ENCODE peak calls at places on chromosomes 2 and 18, in five cellular contexts. One of them, this sample, is unnamed.
A peak's percentile ranks its signal among the peaks of the same experiment; 100 is the strongest.

GRCh38 chr2:75787532-75788132 is 76.9 kb upstream of the GCFC2 start:
- DNase-seq in vagina: no peak
- DNase-seq in GM23338: peak; percentile 79
- DNase-seq in sigmoid colon: no peak
- DNase-seq in stomach: no peak
- DNase-seq in this sample: no peak

GRCh38 chr2:130791617-130791939 is 36.2 kb downstream of the AMER3 start:
- DNase-seq in vagina: no peak
- DNase-seq in GM23338: no peak
- DNase-seq in sigmoid colon: no peak
- DNase-seq in stomach: peak; percentile 35
- DNase-seq in this sample: no peak

GRCh38 chr18:35581555-35582309 is at the start of gene GALNT1:
- DNase-seq in vagina: no peak
- DNase-seq in GM23338: peak; percentile 50
- DNase-seq in sigmoid colon: no peak
- DNase-seq in stomach: no peak
- DNase-seq in this sample: no peak

GRCh38 chr2:65077898-65078297 is 21.7 kb downstream of the CEP68 start:
- DNase-seq in sigmoid colon: no peak
- DNase-seq in stomach: no peak
- DNase-seq in vagina: no peak
- DNase-seq in GM23338: no peak
- DNase-seq in this sample: no peak

GRCh38 chr2:84888401-84889276 is 7.8 kb upstream of the TRABD2A start:
- DNase-seq in GM23338: no peak
- DNase-seq in sigmoid colon: peak; percentile 61
- DNase-seq in stomach: no peak
- DNase-seq in vagina: no peak
- DNase-seq in this sample: no peak

GRCh38 chr18:54616220-54616848 is 25.3 kb downstream of the DYNAP start:
- DNase-seq in sigmoid colon: no peak
- DNase-seq in stomach: no peak
- DNase-seq in vagina: no peak
- DNase-seq in GM23338: no peak
- DNase-seq in this sample: no peak

GRCh38 chr2:181904022-181904632 is 12.6 kb downstream of the ITPRID2 start:
- DNase-seq in GM23338: peak; percentile 62
- DNase-seq in stomach: no peak
- DNase-seq in sigmoid colon: no peak
- DNase-seq in vagina: no peak
- DNase-seq in this sample: no peak

GRCh38 chr2:143878131-143878530 is 641.8 kb downstream of the ZEB2 start:
- DNase-seq in vagina: no peak
- DNase-seq in stomach: no peak
- DNase-seq in GM23338: peak; percentile 21
- DNase-seq in sigmoid colon: no peak
- DNase-seq in this sample: no peak

GRCh38 chr2:226213717-226214116 is 585.9 kb downstream of the IRS1 start:
- DNase-seq in stomach: no peak
- DNase-seq in sigmoid colon: no peak
- DNase-seq in GM23338: no peak
- DNase-seq in vagina: no peak
- DNase-seq in this sample: no peak

GRCh38 chr2:56088411-56088810 is 95.4 kb upstream of the CCDC85A start:
- DNase-seq in vagina: no peak
- DNase-seq in GM23338: no peak
- DNase-seq in stomach: no peak
- DNase-seq in sigmoid colon: no peak
- DNase-seq in this sample: no peak

GRCh38 chr18:71040161-71040560 is 751.3 kb downstream of the SOCS6 start:
- DNase-seq in sigmoid colon: no peak
- DNase-seq in GM23338: no peak
- DNase-seq in stomach: no peak
- DNase-seq in vagina: no peak
- DNase-seq in this sample: no peak

GRCh38 chr2:65722028-65722427 is 289.6 kb upstream of the SPRED2 start:
- DNase-seq in stomach: peak; percentile 44
- DNase-seq in sigmoid colon: peak; percentile 81
- DNase-seq in vagina: no peak
- DNase-seq in GM23338: peak; percentile 66
- DNase-seq in this sample: no peak

GRCh38 chr18:55137602-55138001 is 178.3 kb upstream of the CCDC68 start:
- DNase-seq in sigmoid colon: no peak
- DNase-seq in GM23338: no peak
- DNase-seq in stomach: no peak
- DNase-seq in vagina: no peak
- DNase-seq in this sample: no peak

GRCh38 chr2:201058914-201059313 is 12.6 kb downstream of the HYCC2 start:
- DNase-seq in stomach: no peak
- DNase-seq in sigmoid colon: no peak
- DNase-seq in vagina: no peak
- DNase-seq in GM23338: no peak
- DNase-seq in this sample: no peak

GRCh38 chr18:76875390-76876330 is 53.3 kb downstream of the ZNF236 start:
- DNase-seq in sigmoid colon: no peak
- DNase-seq in GM23338: peak; percentile 86
- DNase-seq in stomach: peak; percentile 57
- DNase-seq in vagina: no peak
- DNase-seq in this sample: peak; percentile 27

GRCh38 chr2:173982918-173983317 is 17.7 kb upstream of the SP3 start:
- DNase-seq in sigmoid colon: no peak
- DNase-seq in vagina: no peak
- DNase-seq in stomach: no peak
- DNase-seq in GM23338: no peak
- DNase-seq in this sample: no peak

GRCh38 chr2:227106845-227107759 is 56.9 kb downstream of the COL4A4 start:
- DNase-seq in stomach: peak; percentile 47
- DNase-seq in GM23338: peak; percentile 90
- DNase-seq in sigmoid colon: no peak
- DNase-seq in vagina: no peak
- DNase-seq in this sample: no peak

GRCh38 chr2:224722250-224722649 is 6.1 kb upstream of the CCDC195 start:
- DNase-seq in stomach: no peak
- DNase-seq in sigmoid colon: no peak
- DNase-seq in GM23338: no peak
- DNase-seq in vagina: no peak
- DNase-seq in this sample: no peak

GRCh38 chr18:74040459-74041332 is 106.9 kb downstream of the FBXO15 start:
- DNase-seq in GM23338: peak; percentile 81
- DNase-seq in stomach: peak; percentile 57
- DNase-seq in vagina: no peak
- DNase-seq in sigmoid colon: no peak
- DNase-seq in this sample: peak; percentile 42

GRCh38 chr18:59109375-59109774 is 30.3 kb upstream of the SEC11C start:
- DNase-seq in sigmoid colon: no peak
- DNase-seq in vagina: no peak
- DNase-seq in GM23338: no peak
- DNase-seq in stomach: no peak
- DNase-seq in this sample: no peak

GRCh38 chr18:32552421-32553030 is 81.8 kb upstream of the GAREM1 start:
- DNase-seq in stomach: peak; percentile 71
- DNase-seq in GM23338: peak; percentile 93
- DNase-seq in vagina: no peak
- DNase-seq in sigmoid colon: peak; percentile 68
- DNase-seq in this sample: peak; percentile 51

GRCh38 chr18:34117319-34117718 is 107.4 kb downstream of the NOL4 start:
- DNase-seq in vagina: no peak
- DNase-seq in GM23338: peak; percentile 22
- DNase-seq in sigmoid colon: no peak
- DNase-seq in stomach: no peak
- DNase-seq in this sample: no peak

GRCh38 chr18:34592961-34593382 is 117.1 kb upstream of the DTNA start:
- DNase-seq in stomach: peak; percentile 37
- DNase-seq in sigmoid colon: peak; percentile 74
- DNase-seq in GM23338: peak; percentile 75
- DNase-seq in vagina: no peak
- DNase-seq in this sample: no peak

GRCh38 chr2:147030966-147031760 is 813.7 kb upstream of the ACVR2A start:
- DNase-seq in stomach: no peak
- DNase-seq in vagina: no peak
- DNase-seq in sigmoid colon: no peak
- DNase-seq in GM23338: peak; percentile 11
- DNase-seq in this sample: no peak

GRCh38 chr2:74516070-74516633 is 1.9 kb downstream of the TLX2 start:
- DNase-seq in vagina: no peak
- DNase-seq in stomach: peak; percentile 62
- DNase-seq in sigmoid colon: peak; percentile 75
- DNase-seq in GM23338: peak; percentile 95
- DNase-seq in this sample: peak; percentile 90

GRCh38 chr18:57737661-57738060 is 65.5 kb downstream of the ATP8B1 start:
- DNase-seq in GM23338: no peak
- DNase-seq in vagina: no peak
- DNase-seq in stomach: peak; percentile 65
- DNase-seq in sigmoid colon: peak; percentile 91
- DNase-seq in this sample: no peak
- TF ChIP-seq POLR2AphosphoS5 in GM23338: no peak
- TF ChIP-seq POLR2AphosphoS5 in vagina: peak; percentile 22
- TF ChIP-seq POLR2AphosphoS5 in stomach: peak; percentile 96
- TF ChIP-seq POLR2AphosphoS5 in sigmoid colon: peak; percentile 77
- TF ChIP-seq POLR2AphosphoS5 in this sample: no peak

DNA sequence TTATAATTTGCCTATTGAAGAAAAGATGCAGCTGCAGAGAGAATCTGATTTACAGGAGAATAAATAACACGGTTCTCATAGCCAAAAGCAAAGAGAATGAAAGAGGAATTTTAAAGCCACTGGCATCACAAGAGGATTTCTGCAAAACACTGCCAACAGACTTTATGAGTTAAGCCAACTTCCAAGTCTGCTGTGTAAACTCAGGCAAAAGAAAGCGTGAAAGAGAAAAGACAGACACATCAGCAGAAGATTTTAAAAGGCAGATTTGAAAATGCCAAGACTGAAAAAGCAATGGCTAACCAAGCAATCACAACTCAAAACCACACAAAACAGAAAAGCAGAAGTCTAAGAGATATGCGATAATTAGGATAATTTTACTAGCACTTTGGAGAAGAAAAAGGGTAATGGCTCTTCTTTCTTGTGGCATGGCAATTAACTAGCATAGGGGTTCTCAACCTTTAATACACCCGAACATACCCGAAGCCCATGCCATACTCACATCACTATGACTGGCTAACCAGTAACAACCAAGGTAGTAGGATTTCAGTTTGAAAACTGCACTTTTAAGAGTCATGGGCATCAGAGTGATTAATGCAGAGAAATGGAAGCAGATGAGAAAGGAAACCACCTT is 4.9 kb downstream of the DARS1 start:
- DNase-seq in stomach: no peak
- DNase-seq in sigmoid colon: no peak
- DNase-seq in vagina: no peak
- DNase-seq in GM23338: no peak
- DNase-seq in this sample: no peak
- TF ChIP-seq POLR2AphosphoS5 in stomach: no peak
- TF ChIP-seq POLR2AphosphoS5 in sigmoid colon: peak; percentile 66
- TF ChIP-seq POLR2AphosphoS5 in vagina: no peak
- TF ChIP-seq POLR2AphosphoS5 in GM23338: no peak
- TF ChIP-seq POLR2AphosphoS5 in this sample: no peak

GRCh38 chr2:207334631-207335371 is 169.1 kb upstream of the KLF7 start:
- DNase-seq in vagina: no peak
- DNase-seq in stomach: peak; percentile 53
- DNase-seq in GM23338: peak; percentile 93
- DNase-seq in sigmoid colon: peak; percentile 88
- DNase-seq in this sample: no peak
- TF ChIP-seq POLR2AphosphoS5 in vagina: peak; percentile 52
- TF ChIP-seq POLR2AphosphoS5 in stomach: peak; percentile 83
- TF ChIP-seq POLR2AphosphoS5 in GM23338: peak; percentile 20
- TF ChIP-seq POLR2AphosphoS5 in sigmoid colon: peak; percentile 23
- TF ChIP-seq POLR2AphosphoS5 in this sample: no peak

GRCh38 chr2:66851449-66851872 is 416.5 kb downstream of the MEIS1 start:
- DNase-seq in sigmoid colon: peak; percentile 81
- DNase-seq in vagina: no peak
- DNase-seq in stomach: no peak
- DNase-seq in GM23338: no peak
- DNase-seq in this sample: no peak

GRCh38 chr2:66850406-66850805 is 415.5 kb downstream of the MEIS1 start:
- DNase-seq in sigmoid colon: peak; percentile 87
- DNase-seq in GM23338: peak; percentile 9
- DNase-seq in stomach: no peak
- DNase-seq in vagina: no peak
- DNase-seq in this sample: no peak

GRCh38 chr2:66849128-66849527 is 414.2 kb downstream of the MEIS1 start:
- DNase-seq in sigmoid colon: no peak
- DNase-seq in vagina: no peak
- DNase-seq in stomach: no peak
- DNase-seq in GM23338: no peak
- DNase-seq in this sample: no peak

GRCh38 chr2:66854304-66854703 is 419.4 kb downstream of the MEIS1 start:
- DNase-seq in stomach: no peak
- DNase-seq in vagina: no peak
- DNase-seq in GM23338: no peak
- DNase-seq in sigmoid colon: no peak
- DNase-seq in this sample: no peak

GRCh38 chr2:66853585-66853984 is 418.7 kb downstream of the MEIS1 start:
- DNase-seq in sigmoid colon: peak; percentile 94
- DNase-seq in stomach: no peak
- DNase-seq in GM23338: no peak
- DNase-seq in vagina: no peak
- DNase-seq in this sample: no peak
- TF ChIP-seq POLR2AphosphoS5 in sigmoid colon: peak; percentile 85
- TF ChIP-seq POLR2AphosphoS5 in stomach: peak; percentile 69
- TF ChIP-seq POLR2AphosphoS5 in GM23338: no peak
- TF ChIP-seq POLR2AphosphoS5 in vagina: peak; percentile 49
- TF ChIP-seq POLR2AphosphoS5 in this sample: no peak

GRCh38 chr18:57910134-57910533 is 107.0 kb upstream of the ATP8B1 start:
- DNase-seq in GM23338: no peak
- DNase-seq in stomach: no peak
- DNase-seq in sigmoid colon: no peak
- DNase-seq in vagina: no peak
- DNase-seq in this sample: no peak
- TF ChIP-seq POLR2AphosphoS5 in GM23338: no peak
- TF ChIP-seq POLR2AphosphoS5 in stomach: no peak
- TF ChIP-seq POLR2AphosphoS5 in sigmoid colon: no peak
- TF ChIP-seq POLR2AphosphoS5 in vagina: no peak
- TF ChIP-seq POLR2AphosphoS5 in this sample: no peak

DNA sequence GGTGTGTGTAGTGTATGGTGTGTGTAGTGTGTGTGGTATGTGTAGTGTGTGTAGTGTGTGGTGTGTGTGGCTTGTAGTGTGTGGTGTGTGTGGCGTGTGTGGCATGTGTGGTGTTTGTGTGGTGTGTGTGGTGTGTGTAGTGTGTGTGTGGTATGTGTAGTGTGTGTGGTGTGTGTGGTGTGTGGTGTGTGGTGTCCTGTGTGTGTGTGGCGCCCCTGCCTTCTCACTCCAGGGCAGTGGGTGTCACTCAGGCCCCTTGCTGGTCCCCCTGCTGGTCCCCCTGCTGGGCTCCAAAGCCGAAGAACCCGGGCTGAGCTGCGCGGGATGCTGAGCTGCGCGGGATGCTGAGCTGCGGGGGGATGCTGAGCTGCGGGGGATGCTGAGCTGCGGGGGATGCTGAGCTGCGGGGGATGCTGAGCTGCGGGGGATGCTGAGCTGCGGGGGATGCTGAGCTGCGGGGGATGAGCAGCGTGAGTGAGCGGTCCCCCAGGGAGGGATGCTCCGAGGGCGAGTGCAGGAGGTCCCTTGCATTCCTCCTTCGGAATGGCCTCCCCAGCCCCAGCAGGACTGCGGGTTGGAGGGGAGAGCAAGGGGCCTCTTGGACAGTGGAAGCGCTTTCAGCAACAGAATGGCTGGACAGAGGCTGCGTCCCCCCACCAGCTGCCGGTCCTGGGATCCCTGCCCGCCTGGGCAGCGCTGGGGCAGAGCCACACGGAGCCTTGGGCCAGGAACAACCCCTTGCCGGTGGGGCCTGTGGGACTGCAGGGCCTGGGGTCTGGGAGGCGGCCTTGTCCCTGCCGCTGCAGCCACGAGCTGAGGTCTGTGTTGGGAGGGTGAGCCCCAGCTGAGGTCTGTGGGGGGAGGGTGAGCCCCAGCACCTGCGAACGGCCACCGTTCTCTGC is 3.3 kb upstream of the RTP5 start:
- DNase-seq in stomach: no peak
- DNase-seq in vagina: no peak
- DNase-seq in GM23338: peak; percentile 71
- DNase-seq in sigmoid colon: no peak
- DNase-seq in this sample: no peak
- TF ChIP-seq POLR2AphosphoS5 in stomach: no peak
- TF ChIP-seq POLR2AphosphoS5 in vagina: no peak
- TF ChIP-seq POLR2AphosphoS5 in GM23338: no peak
- TF ChIP-seq POLR2AphosphoS5 in sigmoid colon: no peak
- TF ChIP-seq POLR2AphosphoS5 in this sample: no peak

This sample was measured in GM12891.